ENCODE peak calls at places on chromosomes 11 and 22, in ten cellular contexts. One of them, this sample, is unnamed.

GRCh38 chr11:3133456-3134217 is 31.5 kb downstream of the OSBPL5 start:
- DNase-seq in astrocyte of the spinal cord: no peak
- DNase-seq in tibial nerve: no peak
- DNase-seq in lower leg skin: no peak
- DNase-seq in cardiac fibroblast: no peak
- DNase-seq in dorsolateral prefrontal cortex: peak
- DNase-seq in CD4-positive, alpha-beta T cell: no peak
- DNase-seq in A549: no peak
- DNase-seq in OCI-LY7: no peak
- DNase-seq in H1: no peak
- DNase-seq in this sample: no peak

GRCh38 chr11:7577883-7578242 is 64.1 kb downstream of the PPFIBP2 start:
- DNase-seq in cardiac fibroblast: peak
- DNase-seq in tibial nerve: no peak
- DNase-seq in lower leg skin: no peak
- DNase-seq in H1: no peak
- DNase-seq in CD4-positive, alpha-beta T cell: no peak
- DNase-seq in astrocyte of the spinal cord: peak
- DNase-seq in A549: no peak
- DNase-seq in dorsolateral prefrontal cortex: no peak
- DNase-seq in OCI-LY7: no peak
- DNase-seq in this sample: no peak

GRCh38 chr11:10473371-10473770 is 18.3 kb downstream of the AMPD3 start:
- DNase-seq in dorsolateral prefrontal cortex: no peak
- DNase-seq in H1: no peak
- DNase-seq in CD4-positive, alpha-beta T cell: no peak
- DNase-seq in lower leg skin: no peak
- DNase-seq in tibial nerve: no peak
- DNase-seq in astrocyte of the spinal cord: no peak
- DNase-seq in OCI-LY7: no peak
- DNase-seq in A549: no peak
- DNase-seq in cardiac fibroblast: no peak
- DNase-seq in this sample: no peak

GRCh38 chr22:43531651-43532050 is 119.8 kb downstream of the MPPED1 start:
- DNase-seq in tibial nerve: no peak
- DNase-seq in cardiac fibroblast: no peak
- DNase-seq in lower leg skin: no peak
- DNase-seq in astrocyte of the spinal cord: no peak
- DNase-seq in H1: no peak
- DNase-seq in CD4-positive, alpha-beta T cell: no peak
- DNase-seq in dorsolateral prefrontal cortex: no peak
- DNase-seq in OCI-LY7: no peak
- DNase-seq in A549: no peak
- DNase-seq in this sample: no peak

GRCh38 chr22:26471522-26471921 is 12.1 kb downstream of the HPS4 start:
- DNase-seq in cardiac fibroblast: peak
- DNase-seq in dorsolateral prefrontal cortex: no peak
- DNase-seq in lower leg skin: no peak
- DNase-seq in CD4-positive, alpha-beta T cell: no peak
- DNase-seq in A549: peak
- DNase-seq in tibial nerve: no peak
- DNase-seq in astrocyte of the spinal cord: peak
- DNase-seq in H1: no peak
- DNase-seq in OCI-LY7: no peak
- DNase-seq in this sample: no peak

GRCh38 chr11:96199563-96200025 is 143.4 kb downstream of the MAML2 start:
- DNase-seq in astrocyte of the spinal cord: peak
- DNase-seq in lower leg skin: no peak
- DNase-seq in CD4-positive, alpha-beta T cell: no peak
- DNase-seq in OCI-LY7: no peak
- DNase-seq in tibial nerve: no peak
- DNase-seq in dorsolateral prefrontal cortex: no peak
- DNase-seq in A549: no peak
- DNase-seq in H1: no peak
- DNase-seq in cardiac fibroblast: peak
- DNase-seq in this sample: no peak

GRCh38 chr11:44634401-44635281 is 69.2 kb downstream of the CD82 start:
- DNase-seq in OCI-LY7: peak
- DNase-seq in cardiac fibroblast: peak
- DNase-seq in H1: peak
- DNase-seq in astrocyte of the spinal cord: peak
- DNase-seq in tibial nerve: no peak
- DNase-seq in A549: peak
- DNase-seq in CD4-positive, alpha-beta T cell: no peak
- DNase-seq in lower leg skin: peak
- DNase-seq in dorsolateral prefrontal cortex: peak
- DNase-seq in this sample: no peak

GRCh38 chr11:128036556-128037093 is 550.7 kb downstream of the ETS1 start:
- DNase-seq in CD4-positive, alpha-beta T cell: no peak
- DNase-seq in OCI-LY7: no peak
- DNase-seq in A549: no peak
- DNase-seq in H1: no peak
- DNase-seq in cardiac fibroblast: no peak
- DNase-seq in astrocyte of the spinal cord: no peak
- DNase-seq in lower leg skin: no peak
- DNase-seq in dorsolateral prefrontal cortex: no peak
- DNase-seq in tibial nerve: no peak
- DNase-seq in this sample: no peak

GRCh38 chr11:22426915-22427314 is 88.7 kb downstream of the SLC17A6 start:
- DNase-seq in astrocyte of the spinal cord: no peak
- DNase-seq in OCI-LY7: no peak
- DNase-seq in dorsolateral prefrontal cortex: no peak
- DNase-seq in A549: no peak
- DNase-seq in CD4-positive, alpha-beta T cell: no peak
- DNase-seq in cardiac fibroblast: peak
- DNase-seq in tibial nerve: no peak
- DNase-seq in lower leg skin: no peak
- DNase-seq in H1: no peak
- DNase-seq in this sample: no peak

GRCh38 chr22:20549232-20549841 is 41.9 kb downstream of the MED15 start:
- DNase-seq in astrocyte of the spinal cord: peak
- DNase-seq in A549: no peak
- DNase-seq in CD4-positive, alpha-beta T cell: peak
- DNase-seq in cardiac fibroblast: peak
- DNase-seq in tibial nerve: no peak
- DNase-seq in OCI-LY7: no peak
- DNase-seq in lower leg skin: no peak
- DNase-seq in dorsolateral prefrontal cortex: no peak
- DNase-seq in H1: no peak
- DNase-seq in this sample: no peak

GRCh38 chr11:19679952-19680823 is 32.4 kb upstream of the NAV2 start:
- DNase-seq in CD4-positive, alpha-beta T cell: no peak
- DNase-seq in lower leg skin: peak
- DNase-seq in tibial nerve: peak
- DNase-seq in H1: peak
- DNase-seq in A549: peak
- DNase-seq in astrocyte of the spinal cord: peak
- DNase-seq in dorsolateral prefrontal cortex: peak
- DNase-seq in cardiac fibroblast: peak
- DNase-seq in OCI-LY7: no peak
- DNase-seq in this sample: no peak

GRCh38 chr22:46976598-46976997 is 214.1 kb downstream of the TBC1D22A start:
- DNase-seq in OCI-LY7: no peak
- DNase-seq in H1: no peak
- DNase-seq in astrocyte of the spinal cord: no peak
- DNase-seq in dorsolateral prefrontal cortex: no peak
- DNase-seq in tibial nerve: no peak
- DNase-seq in cardiac fibroblast: no peak
- DNase-seq in CD4-positive, alpha-beta T cell: no peak
- DNase-seq in A549: no peak
- DNase-seq in lower leg skin: no peak
- DNase-seq in this sample: no peak

GRCh38 chr22:50625568-50626313 is 2.2 kb downstream of the ARSA start:
- DNase-seq in A549: no peak
- DNase-seq in lower leg skin: no peak
- DNase-seq in H1: peak
- DNase-seq in cardiac fibroblast: no peak
- DNase-seq in CD4-positive, alpha-beta T cell: no peak
- DNase-seq in OCI-LY7: no peak
- DNase-seq in astrocyte of the spinal cord: no peak
- DNase-seq in dorsolateral prefrontal cortex: no peak
- DNase-seq in tibial nerve: no peak
- DNase-seq in this sample: no peak
- TF ChIP-seq CTCF in A549: no peak
- TF ChIP-seq CTCF in lower leg skin: no peak
- TF ChIP-seq CTCF in H1: peak
- TF ChIP-seq CTCF in cardiac fibroblast: no peak
- TF ChIP-seq CTCF in CD4-positive, alpha-beta T cell: no peak
- TF ChIP-seq CTCF in OCI-LY7: peak
- TF ChIP-seq CTCF in astrocyte of the spinal cord: no peak
- TF ChIP-seq CTCF in dorsolateral prefrontal cortex: no peak
- TF ChIP-seq CTCF in tibial nerve: no peak
- TF ChIP-seq CTCF in this sample: no peak

DNA sequence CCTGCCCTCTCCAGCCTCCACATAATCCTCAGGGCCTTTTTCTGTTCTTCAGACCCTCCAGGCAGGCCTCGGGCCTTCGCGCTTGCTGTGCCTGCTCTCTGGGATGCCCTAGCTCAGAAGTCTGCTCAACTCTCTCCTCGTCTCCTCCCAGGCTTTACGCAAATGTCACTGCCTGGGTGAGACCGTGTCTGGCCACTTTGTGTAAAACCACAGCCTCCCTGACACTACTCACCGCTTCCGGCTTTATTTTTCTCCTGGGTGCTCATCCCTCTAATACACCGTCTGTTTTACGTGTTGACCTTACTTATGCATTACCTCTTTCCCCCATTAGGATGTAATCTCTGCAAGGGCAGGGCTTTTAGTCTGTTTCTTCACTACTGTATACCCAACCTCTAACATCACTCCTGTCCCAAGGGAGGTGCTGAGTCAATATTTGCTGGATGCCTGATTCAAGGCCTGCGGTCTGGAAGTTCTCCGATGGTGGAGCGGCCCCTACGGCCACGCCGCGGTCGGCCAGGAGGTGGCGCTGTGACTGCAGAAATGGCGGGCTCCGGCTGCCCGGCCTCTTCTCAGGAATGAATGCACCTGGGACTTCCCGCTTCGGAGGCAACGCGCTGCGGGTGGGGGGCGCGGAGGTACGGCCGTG is 58.2 kb upstream of the THY1 start:
- DNase-seq in tibial nerve: peak
- DNase-seq in CD4-positive, alpha-beta T cell: peak
- DNase-seq in astrocyte of the spinal cord: peak
- DNase-seq in cardiac fibroblast: peak
- DNase-seq in OCI-LY7: peak
- DNase-seq in dorsolateral prefrontal cortex: peak
- DNase-seq in A549: peak
- DNase-seq in lower leg skin: peak
- DNase-seq in H1: peak
- DNase-seq in this sample: peak
- TF ChIP-seq CTCF in tibial nerve: peak
- TF ChIP-seq CTCF in CD4-positive, alpha-beta T cell: peak
- TF ChIP-seq CTCF in astrocyte of the spinal cord: peak
- TF ChIP-seq CTCF in cardiac fibroblast: peak
- TF ChIP-seq CTCF in OCI-LY7: peak
- TF ChIP-seq CTCF in dorsolateral prefrontal cortex: peak
- TF ChIP-seq CTCF in A549: peak
- TF ChIP-seq CTCF in lower leg skin: peak
- TF ChIP-seq CTCF in H1: peak
- TF ChIP-seq CTCF in this sample: no peak

DNA sequence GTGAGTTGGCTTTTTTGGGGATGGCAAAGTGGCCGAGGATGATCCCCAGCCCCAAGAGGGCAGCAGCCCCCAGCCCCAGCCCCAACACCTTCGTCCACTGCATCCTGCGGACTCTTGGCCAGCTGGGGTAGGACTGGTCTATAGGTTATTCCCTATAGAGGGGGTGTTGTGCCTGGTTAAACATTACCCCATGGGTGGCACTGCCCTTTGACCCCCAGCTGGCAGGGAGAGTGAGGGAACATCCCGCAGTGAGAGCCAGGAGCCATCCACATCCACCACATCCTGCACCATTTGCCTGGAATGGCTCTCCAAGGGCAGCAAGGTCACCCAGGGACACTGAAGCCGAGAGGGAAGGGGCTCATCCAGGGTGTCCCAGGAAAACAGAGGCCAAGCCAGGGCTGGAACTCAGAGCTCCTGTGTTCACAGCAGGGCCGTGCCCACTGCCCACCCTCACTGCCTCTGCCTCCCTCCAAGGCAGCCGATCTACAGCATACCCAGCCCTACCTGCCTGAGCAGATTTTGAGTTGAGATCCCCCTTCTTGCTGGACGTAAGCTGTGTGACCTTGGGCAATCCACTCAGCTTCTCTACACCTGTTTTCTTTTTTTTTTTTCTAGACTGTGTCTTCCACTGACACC is at the start of gene NAALADL1:
- DNase-seq in H1: no peak
- DNase-seq in dorsolateral prefrontal cortex: no peak
- DNase-seq in lower leg skin: no peak
- DNase-seq in tibial nerve: no peak
- DNase-seq in A549: no peak
- DNase-seq in CD4-positive, alpha-beta T cell: no peak
- DNase-seq in astrocyte of the spinal cord: no peak
- DNase-seq in OCI-LY7: no peak
- DNase-seq in cardiac fibroblast: no peak
- DNase-seq in this sample: no peak
- TF ChIP-seq CTCF in H1: no peak
- TF ChIP-seq CTCF in dorsolateral prefrontal cortex: no peak
- TF ChIP-seq CTCF in lower leg skin: no peak
- TF ChIP-seq CTCF in tibial nerve: no peak
- TF ChIP-seq CTCF in A549: no peak
- TF ChIP-seq CTCF in CD4-positive, alpha-beta T cell: no peak
- TF ChIP-seq CTCF in astrocyte of the spinal cord: no peak
- TF ChIP-seq CTCF in OCI-LY7: no peak
- TF ChIP-seq CTCF in cardiac fibroblast: no peak
- TF ChIP-seq CTCF in this sample: no peak

GRCh38 chr11:133945087-133945974 is 11.4 kb downstream of the IGSF9B start:
- DNase-seq in OCI-LY7: no peak
- DNase-seq in cardiac fibroblast: peak
- DNase-seq in H1: no peak
- DNase-seq in CD4-positive, alpha-beta T cell: peak
- DNase-seq in A549: no peak
- DNase-seq in dorsolateral prefrontal cortex: peak
- DNase-seq in lower leg skin: no peak
- DNase-seq in tibial nerve: no peak
- DNase-seq in astrocyte of the spinal cord: no peak
- DNase-seq in this sample: no peak

GRCh38 chr11:133946541-133947297 is 10.0 kb downstream of the IGSF9B start:
- DNase-seq in A549: no peak
- DNase-seq in dorsolateral prefrontal cortex: peak
- DNase-seq in astrocyte of the spinal cord: no peak
- DNase-seq in lower leg skin: no peak
- DNase-seq in OCI-LY7: no peak
- DNase-seq in cardiac fibroblast: no peak
- DNase-seq in H1: no peak
- DNase-seq in tibial nerve: no peak
- DNase-seq in CD4-positive, alpha-beta T cell: no peak
- DNase-seq in this sample: no peak

GRCh38 chr11:133948711-133949110 is 8.1 kb downstream of the IGSF9B start:
- DNase-seq in A549: no peak
- DNase-seq in CD4-positive, alpha-beta T cell: no peak
- DNase-seq in tibial nerve: no peak
- DNase-seq in astrocyte of the spinal cord: no peak
- DNase-seq in lower leg skin: no peak
- DNase-seq in H1: no peak
- DNase-seq in dorsolateral prefrontal cortex: no peak
- DNase-seq in cardiac fibroblast: no peak
- DNase-seq in OCI-LY7: no peak
- DNase-seq in this sample: no peak

GRCh38 chr11:133946018-133946417 is 10.8 kb downstream of the IGSF9B start:
- DNase-seq in A549: no peak
- DNase-seq in tibial nerve: no peak
- DNase-seq in OCI-LY7: no peak
- DNase-seq in astrocyte of the spinal cord: no peak
- DNase-seq in dorsolateral prefrontal cortex: no peak
- DNase-seq in CD4-positive, alpha-beta T cell: no peak
- DNase-seq in H1: no peak
- DNase-seq in lower leg skin: no peak
- DNase-seq in cardiac fibroblast: no peak
- DNase-seq in this sample: no peak

GRCh38 chr11:133947298-133947905 is 9.4 kb downstream of the IGSF9B start:
- DNase-seq in OCI-LY7: no peak
- DNase-seq in H1: peak
- DNase-seq in tibial nerve: no peak
- DNase-seq in CD4-positive, alpha-beta T cell: peak
- DNase-seq in dorsolateral prefrontal cortex: no peak
- DNase-seq in cardiac fibroblast: peak
- DNase-seq in lower leg skin: no peak
- DNase-seq in astrocyte of the spinal cord: peak
- DNase-seq in A549: peak
- DNase-seq in this sample: no peak
- TF ChIP-seq CTCF in OCI-LY7: peak
- TF ChIP-seq CTCF in H1: peak
- TF ChIP-seq CTCF in tibial nerve: peak
- TF ChIP-seq CTCF in CD4-positive, alpha-beta T cell: peak
- TF ChIP-seq CTCF in dorsolateral prefrontal cortex: peak
- TF ChIP-seq CTCF in cardiac fibroblast: peak
- TF ChIP-seq CTCF in lower leg skin: no peak
- TF ChIP-seq CTCF in astrocyte of the spinal cord: peak
- TF ChIP-seq CTCF in A549: no peak
- TF ChIP-seq CTCF in this sample: no peak